ENCODE peak calls at places on chromosomes 13 and 19, in eight cellular contexts. M is HepG2, D is H1, A is sigmoid colon, K is SK-N-SH, Y is transverse colon, T is stomach, C is upper lobe of left lung. N is an unnamed sample.

GRCh38 chr19:39327990-39328705 is 7.5 kb upstream of the LRFN1 start:
- DNase-seq in K (peak), D (no peak), A (peak), T (peak), Y (peak), C (peak), M (peak), N (peak)

GRCh38 chr19:30447276-30447870 is 75.2 kb downstream of the ZNF536 start:
- DNase-seq in M (no peak), K (no peak), D (no peak), Y (no peak), A (no peak), T (no peak), C (no peak), N (no peak)

GRCh38 chr19:33394006-33394722 is 20.7 kb downstream of the CEBPG start:
- DNase-seq in T (no peak), D (no peak), C (peak), A (peak), Y (no peak), K (no peak), M (peak), N (peak)

GRCh38 chr13:33204130-33204927 is 81.2 kb downstream of the STARD13 start:
- DNase-seq in C (no peak), D (no peak), T (peak), A (peak), K (peak), Y (peak), M (no peak), N (peak)

GRCh38 chr19:37986048-37986750 is 79.2 kb downstream of the SIPA1L3 start:
- DNase-seq in Y (no peak), M (no peak), A (no peak), C (no peak), T (no peak), D (no peak), K (no peak), N (no peak)

GRCh38 chr13:42484396-42484795 is 89.6 kb upstream of the TNFSF11 start:
- DNase-seq in C (no peak), M (no peak), T (no peak), K (no peak), Y (no peak), A (no peak), D (no peak), N (no peak)

GRCh38 chr19:15417699-15418098 is 1.1 kb downstream of the AKAP8L start:
- DNase-seq in Y (no peak), D (no peak), M (no peak), K (no peak), A (no peak), C (no peak), T (no peak), N (no peak)

GRCh38 chr13:110775576-110775975 is 62.1 kb downstream of the ING1 start:
- DNase-seq in K (no peak), Y (no peak), D (no peak), C (no peak), A (no peak), T (no peak), M (no peak), N (no peak)

GRCh38 chr13:107203146-107203847 is 635.4 kb upstream of the ARGLU1 start:
- DNase-seq in Y (no peak), M (peak), A (no peak), C (peak), T (no peak), D (peak), K (peak), N (no peak)

GRCh38 chr13:36344173-36344572 is 2.0 kb downstream of the SPART start:
- DNase-seq in C (no peak), M (no peak), T (no peak), K (no peak), D (no peak), A (no peak), Y (peak), N (no peak)

GRCh38 chr19:1312732-1313694 is 27.3 kb downstream of the EFNA2 start:
- DNase-seq in M (no peak), K (no peak), D (no peak), A (no peak), C (peak), Y (peak), T (no peak), N (no peak)

GRCh38 chr19:42125536-42125935 is 6.7 kb downstream of the POU2F2 start:
- DNase-seq in C (no peak), K (no peak), T (no peak), A (no peak), Y (no peak), D (no peak), M (no peak), N (no peak)

GRCh38 chr19:10290876-10291553 is 1.3 kb downstream of the ICAM5 start:
- DNase-seq in C (peak), A (no peak), M (peak), K (peak), D (no peak), T (peak), Y (peak), N (peak)

GRCh38 chr13:106376411-106377112 is 158.9 kb downstream of the EFNB2 start:
- DNase-seq in M (no peak), T (peak), Y (no peak), K (no peak), A (peak), D (no peak), C (no peak), N (no peak)

GRCh38 chr19:5718579-5719273 is 1.2 kb downstream of the LONP1 start:
- DNase-seq in T (no peak), K (no peak), A (no peak), Y (no peak), D (no peak), C (no peak), M (peak), N (no peak)

GRCh38 chr13:80923907-80924306 is 583.0 kb upstream of the SPRY2 start:
- DNase-seq in T (no peak), C (no peak), D (no peak), Y (no peak), A (no peak), K (peak), M (no peak), N (no peak)

GRCh38 chr13:81406639-81407292 is 1065.8 kb upstream of the SPRY2 start:
- DNase-seq in C (no peak), A (no peak), Y (no peak), K (no peak), T (no peak), D (no peak), M (no peak), N (no peak)

GRCh38 chr19:34431681-34432402 is 3.7 kb downstream of the UBA2 start:
- DNase-seq in Y (no peak), C (no peak), M (no peak), T (no peak), K (no peak), D (no peak), A (no peak), N (no peak)

GRCh38 chr19:43804443-43804842 is 2.2 kb upstream of the LYPD5 start:
- DNase-seq in D (no peak), M (no peak), K (no peak), C (no peak), Y (no peak), T (no peak), A (no peak), N (no peak)

GRCh38 chr19:6740589-6741348 is 1.3 kb downstream of the TRIP10 start:
- DNase-seq in T (peak), Y (peak), C (peak), M (no peak), K (peak), D (no peak), A (peak), N (peak)

GRCh38 chr19:15374796-15375440 is 4.7 kb downstream of the AKAP8 start:
- DNase-seq in A (no peak), C (peak), D (no peak), M (no peak), K (peak), T (no peak), Y (no peak), N (no peak)

GRCh38 chr13:107480130-107480529 is 735.2 kb downstream of the LIG4 start:
- DNase-seq in A (no peak), T (no peak), C (no peak), K (no peak), Y (no peak), D (no peak), M (no peak), N (no peak)

GRCh38 chr13:62085832-62086231 is 670.2 kb upstream of the PCDH20 start:
- DNase-seq in D (no peak), A (no peak), T (no peak), M (no peak), K (no peak), C (no peak), Y (no peak), N (no peak)

GRCh38 chr19:3404324-3405260 is 38.2 kb downstream of the NFIC start:
- DNase-seq in M (no peak), K (peak), D (no peak), C (peak), Y (peak), T (peak), A (peak), N (peak)

GRCh38 chr13:66353664-66354063 is 876.5 kb downstream of the PCDH9 start:
- DNase-seq in T (no peak), K (no peak), C (no peak), A (no peak), M (no peak), Y (no peak), D (no peak), N (no peak)

GRCh38 chr13:63578796-63579195 is 2163.1 kb upstream of the PCDH20 start:
- DNase-seq in A (no peak), M (no peak), D (no peak), Y (no peak), T (no peak), K (no peak), C (no peak), N (no peak)

GRCh38 chr13:52726258-52726657 is 13.4 kb downstream of the CNMD start:
- DNase-seq in K (no peak), M (no peak), D (no peak), T (no peak), C (no peak), A (no peak), Y (no peak), N (no peak)

GRCh38 chr19:38538793-38539528 is 78.8 kb downstream of the MAP4K1 start:
- DNase-seq in C (no peak), T (no peak), A (no peak), D (no peak), K (no peak), M (no peak), Y (no peak), N (no peak)

GRCh38 chr19:16386619-16387240 is 62.1 kb downstream of the KLF2 start:
- DNase-seq in C (no peak), K (peak), D (peak), T (peak), Y (no peak), A (peak), M (peak), N (no peak)

GRCh38 chr13:84296386-84296785 is 414.1 kb upstream of the SLITRK1 start:
- DNase-seq in Y (no peak), M (no peak), K (no peak), C (no peak), T (no peak), A (no peak), D (no peak), N (no peak)

GRCh38 chr13:94886191-94886590 is 173.8 kb upstream of the SOX21 start:
- DNase-seq in C (no peak), K (no peak), M (no peak), A (no peak), T (no peak), Y (no peak), D (no peak), N (no peak)

GRCh38 chr13:30340367-30341184 is 33.2 kb upstream of the KATNAL1 start:
- DNase-seq in A (peak), M (no peak), T (no peak), C (no peak), D (no peak), K (peak), Y (peak), N (peak)

GRCh38 chr19:5128251-5128931 is 159.5 kb downstream of the KDM4B start:
- DNase-seq in C (peak), K (peak), M (no peak), T (peak), D (no peak), A (peak), Y (no peak), N (no peak)

GRCh38 chr13:113951246-113951999 is 22.5 kb downstream of the C13orf46 start:
- DNase-seq in K (peak), M (peak), T (peak), C (peak), Y (peak), D (peak), A (peak), N (peak)

GRCh38 chr13:44017756-44018309 is 138.1 kb downstream of the LACC1 start:
- DNase-seq in A (no peak), Y (no peak), K (no peak), T (no peak), M (no peak), C (no peak), D (no peak), N (no peak)

GRCh38 chr19:35303357-35303915 is 11.5 kb downstream of the MAG start:
- DNase-seq in Y (no peak), T (no peak), A (no peak), C (no peak), M (no peak), K (no peak), D (no peak), N (peak)

GRCh38 chr19:3785464-3785937 is 680 bp downstream of the MATK start:
- DNase-seq in C (no peak), M (no peak), Y (no peak), D (no peak), K (no peak), A (no peak), T (no peak), N (no peak)

GRCh38 chr19:50835785-50836542 is 2.6 kb upstream of the KLK15 start:
- DNase-seq in T (peak), Y (peak), K (peak), M (peak), D (no peak), C (peak), A (peak), N (no peak)
- TF ChIP-seq CTCF in T (no peak), Y (no peak), K (no peak), M (peak), D (no peak), C (no peak), A (no peak), N (no peak)

GRCh38 chr19:49890349-49891311 is 6.1 kb downstream of the IL4I1 start:
- DNase-seq in K (peak), A (no peak), M (no peak), C (peak), D (no peak), T (peak), Y (peak), N (no peak)
- TF ChIP-seq POLR2AphosphoS5 in K (no peak), A (no peak), M (no peak), C (no peak), D (no peak), T (no peak), Y (no peak), N (no peak)

GRCh38 chr13:73967397-73968165 is 166.6 kb downstream of the KLF12 start:
- DNase-seq in D (no peak), Y (no peak), K (no peak), T (no peak), C (no peak), M (no peak), A (no peak), N (no peak)

GRCh38 chr13:73972503-73972902 is 161.7 kb downstream of the KLF12 start:
- DNase-seq in K (no peak), D (no peak), A (no peak), M (peak), T (no peak), Y (no peak), C (no peak), N (no peak)

GRCh38 chr13:73973156-73973555 is 161.0 kb downstream of the KLF12 start:
- DNase-seq in M (no peak), K (no peak), A (no peak), D (no peak), Y (no peak), C (no peak), T (no peak), N (no peak)

GRCh38 chr13:73970413-73971055 is 163.7 kb downstream of the KLF12 start:
- DNase-seq in C (no peak), D (no peak), A (no peak), T (no peak), K (no peak), Y (no peak), M (no peak), N (no peak)

DNA sequence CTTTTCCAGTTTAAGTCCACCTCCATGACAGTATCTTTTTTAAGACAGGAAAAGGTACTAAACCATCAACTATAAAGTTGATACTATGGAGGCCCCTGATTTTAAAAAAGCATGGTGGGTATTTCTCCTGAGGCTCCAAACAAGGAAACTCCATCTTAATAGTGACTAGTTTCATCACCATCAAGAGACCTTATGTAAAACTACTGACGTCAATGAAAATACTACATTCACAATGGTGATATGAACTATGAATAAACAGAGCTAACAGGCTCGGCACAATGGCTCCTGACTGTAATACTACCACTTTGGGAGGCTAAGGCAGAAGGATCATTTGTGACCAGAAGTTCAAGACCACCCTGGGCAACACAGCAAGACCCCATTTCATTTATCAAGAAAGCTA is 162.7 kb downstream of the KLF12 start:
- DNase-seq in C (no peak), K (no peak), D (no peak), A (no peak), T (no peak), Y (no peak), M (no peak), N (no peak)
- TF ChIP-seq EP300 in C (no peak), K (no peak), D (no peak), A (no peak), T (no peak), Y (no peak), M (no peak), N (no peak)

GRCh38 chr13:91115776-91116175 is 231.7 kb upstream of the MIR17HG start:
- DNase-seq in A (no peak), Y (no peak), T (no peak), D (no peak), C (no peak), M (no peak), K (no peak), N (no peak)

GRCh38 chr13:91112878-91113277 is 234.6 kb upstream of the MIR17HG start:
- DNase-seq in Y (no peak), D (no peak), M (no peak), K (no peak), C (no peak), A (no peak), T (no peak), N (no peak)

GRCh38 chr13:91108315-91108714 is 239.2 kb upstream of the MIR17HG start:
- DNase-seq in Y (no peak), K (no peak), D (no peak), M (no peak), A (no peak), T (no peak), C (no peak), N (no peak)

GRCh38 chr13:91111476-91112190 is 235.9 kb upstream of the MIR17HG start:
- DNase-seq in M (no peak), D (no peak), C (no peak), A (no peak), K (no peak), T (no peak), Y (no peak), N (no peak)

GRCh38 chr13:91112191-91112579 is 235.3 kb upstream of the MIR17HG start:
- DNase-seq in M (no peak), K (no peak), D (no peak), T (no peak), A (no peak), C (no peak), Y (no peak), N (no peak)
- TF ChIP-seq CTCF in M (no peak), K (no peak), D (no peak), T (no peak), A (no peak), C (no peak), Y (no peak), N (no peak)

N was measured in suprapubic skin.